ENCODE peak calls at places on chromosomes 4 and X, in six cellular contexts. Y is thyroid gland, S is vagina, G is brain microvascular endothelial cell, H is thoracic aorta, K is astrocyte of the cerebellum. E is an unnamed sample.

GRCh38 chrX:50108264-50108663 is 92.5 kb downstream of the AKAP4 start:
- DNase-seq in Y (no peak), S (no peak), G (no peak), H (no peak), K (no peak), E (no peak)

GRCh38 chr4:66252291-66252690 is 582.0 kb upstream of the EPHA5 start:
- DNase-seq in Y (no peak), S (no peak), G (peak; percentile 3), H (no peak), K (no peak), E (no peak)

GRCh38 chrX:70129811-70130210 is 3.4 kb upstream of the IGBP1 start:
- DNase-seq in Y (no peak), S (no peak), G (no peak), H (no peak), K (no peak), E (no peak)

GRCh38 chrX:71378752-71379151 is 12.6 kb downstream of the TAF1 start:
- DNase-seq in Y (no peak), S (no peak), G (no peak), H (no peak), K (no peak), E (no peak)

GRCh38 chrX:39745782-39746181 is 352.0 kb downstream of the BCOR start:
- DNase-seq in Y (no peak), S (no peak), G (no peak), H (no peak), K (no peak), E (no peak)

GRCh38 chrX:41010188-41010846 is 74.9 kb upstream of the USP9X start:
- DNase-seq in Y (peak; percentile 65), S (no peak), G (peak; percentile 80), H (peak; percentile 50), K (peak; percentile 66), E (peak; percentile 68)

GRCh38 chr4:73019462-73020047 is 50.0 kb downstream of the COX18 start:
- DNase-seq in Y (peak; percentile 8), S (no peak), G (peak; percentile 49), H (no peak), K (peak; percentile 45), E (peak; percentile 7)

GRCh38 chrX:102651242-102651967 is at the start of gene GPRASP1:
- DNase-seq in Y (peak; percentile 74), S (no peak), G (peak; percentile 2), H (no peak), K (no peak), E (no peak)

GRCh38 chr4:100816646-100817045 is 298.8 kb upstream of the EMCN start:
- DNase-seq in Y (no peak), S (no peak), G (no peak), H (no peak), K (no peak), E (no peak)

GRCh38 chr4:16704488-16704887 is 194.0 kb downstream of the LDB2 start:
- DNase-seq in Y (no peak), S (no peak), G (no peak), H (no peak), K (no peak), E (no peak)

GRCh38 chrX:69504626-69505612 is 793 bp downstream of the NALF2 start:
- DNase-seq in Y (no peak), S (no peak), G (no peak), H (no peak), K (no peak), E (no peak)

GRCh38 chr4:19857405-19857804 is 394.3 kb upstream of the SLIT2 start:
- DNase-seq in Y (no peak), S (no peak), G (peak; percentile 25), H (no peak), K (no peak), E (no peak)

GRCh38 chr4:140296335-140296753 is 77.1 kb upstream of the SCOC start:
- DNase-seq in Y (peak; percentile 30), S (no peak), G (peak; percentile 69), H (peak; percentile 30), K (peak; percentile 78), E (peak; percentile 82)

GRCh38 chr4:129641179-129641578 is 545.2 kb downstream of the C4orf33 start:
- DNase-seq in Y (peak; percentile 48), S (no peak), G (peak; percentile 68), H (no peak), K (peak; percentile 53), E (no peak)

GRCh38 chr4:187128971-187129370 is 405.3 kb upstream of the FAT1 start:
- DNase-seq in Y (no peak), S (no peak), G (peak; percentile 70), H (no peak), K (no peak), E (peak; percentile 18)

GRCh38 chrX:37879692-37880091 is 32.3 kb upstream of the DYNLT3 start:
- DNase-seq in Y (no peak), S (no peak), G (no peak), H (no peak), K (no peak), E (no peak)

GRCh38 chr4:83490876-83491450 is 6.1 kb upstream of the ABRAXAS1 start:
- DNase-seq in Y (no peak), S (no peak), G (peak; percentile 2), H (no peak), K (no peak), E (no peak)

GRCh38 chrX:109873983-109874382 is 128.9 kb upstream of the TMEM164 start:
- DNase-seq in Y (no peak), S (no peak), G (no peak), H (no peak), K (no peak), E (no peak)

GRCh38 chrX:77451041-77451440 is 3.9 kb downstream of the FGF16 start:
- DNase-seq in Y (no peak), S (no peak), G (peak; percentile 43), H (no peak), K (no peak), E (no peak)

GRCh38 chr4:25095756-25096552 is 64.3 kb downstream of the SEPSECS start:
- DNase-seq in Y (no peak), S (no peak), G (no peak), H (no peak), K (no peak), E (no peak)

GRCh38 chr4:114273246-114273645 is 293.8 kb upstream of the ARSJ start:
- DNase-seq in Y (no peak), S (no peak), G (no peak), H (no peak), K (no peak), E (no peak)

GRCh38 chrX:154354516-154354915 is 19.9 kb downstream of the FLNA start:
- DNase-seq in Y (no peak), S (no peak), G (no peak), H (no peak), K (no peak), E (no peak)

GRCh38 chr4:87046111-87046510 is 111.3 kb downstream of the AFF1 start:
- DNase-seq in Y (no peak), S (no peak), G (no peak), H (no peak), K (no peak), E (peak; percentile 32)

GRCh38 chrX:150680974-150681373 is 12.2 kb upstream of the MTMR1 start:
- DNase-seq in Y (peak; percentile 31), S (no peak), G (no peak), H (no peak), K (peak; percentile 9), E (no peak)

GRCh38 chrX:42143866-42144592 is 220.7 kb upstream of the CASK start:
- DNase-seq in Y (no peak), S (no peak), G (no peak), H (no peak), K (no peak), E (no peak)

GRCh38 chrX:3576886-3577516 is 136.4 kb downstream of the PRKX start:
- DNase-seq in Y (no peak), S (no peak), G (no peak), H (no peak), K (no peak), E (peak; percentile 78)

GRCh38 chr4:140858897-140859296 is 102.7 kb upstream of the TBC1D9 start:
- DNase-seq in Y (peak; percentile 67), S (no peak), G (peak; percentile 56), H (no peak), K (peak; percentile 53), E (no peak)

GRCh38 chr4:153222162-153222789 is 18.0 kb downstream of the TRIM2 start:
- DNase-seq in Y (peak; percentile 59), S (no peak), G (peak; percentile 75), H (peak; percentile 19), K (no peak), E (no peak)
- H3K4me3 ChIP-seq in Y (peak overlapping the region; percentile 69), S (peak overlapping the region; percentile 65), G (peak overlapping the region; percentile 70), H (peak overlapping the region; percentile 84), K (peak overlapping the region; percentile 56), E (peak overlapping the region; percentile 81)

DNA sequence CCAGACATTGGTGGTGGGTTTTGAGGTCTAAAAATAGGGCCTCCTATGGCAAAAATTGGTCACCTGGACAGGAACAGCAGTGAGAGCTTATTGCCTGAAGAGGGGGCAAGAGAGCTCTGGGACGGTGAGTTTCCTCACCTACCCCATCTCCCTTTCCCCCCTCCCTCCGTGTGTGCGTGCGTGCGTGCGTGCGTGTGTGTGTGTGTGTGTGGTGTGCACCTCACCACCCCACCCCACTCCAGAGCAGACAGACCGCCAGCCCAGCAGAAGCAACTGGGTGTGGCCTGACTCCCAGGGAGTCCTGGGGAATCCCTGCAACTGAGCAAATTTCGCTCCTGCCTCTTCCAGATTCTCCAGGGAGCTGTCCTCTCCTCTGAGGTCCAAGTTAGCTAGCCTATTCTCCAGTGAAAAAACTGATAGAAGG is 44.7 kb downstream of the PRPS1 start:
- DNase-seq in Y (peak; percentile 75), S (no peak), G (peak; percentile 80), H (no peak), K (no peak), E (peak; percentile 27)
- TF ChIP-seq CTCF in Y (peak; percentile 70), S (no peak), G (peak; percentile 81), H (peak; percentile 43), K (peak; percentile 67), E (peak; percentile 75)

GRCh38 chrX:129161108-129161507 is 362.2 kb downstream of the SMARCA1 start:
- DNase-seq in Y (no peak), S (no peak), G (no peak), H (no peak), K (no peak), E (no peak)

DNA sequence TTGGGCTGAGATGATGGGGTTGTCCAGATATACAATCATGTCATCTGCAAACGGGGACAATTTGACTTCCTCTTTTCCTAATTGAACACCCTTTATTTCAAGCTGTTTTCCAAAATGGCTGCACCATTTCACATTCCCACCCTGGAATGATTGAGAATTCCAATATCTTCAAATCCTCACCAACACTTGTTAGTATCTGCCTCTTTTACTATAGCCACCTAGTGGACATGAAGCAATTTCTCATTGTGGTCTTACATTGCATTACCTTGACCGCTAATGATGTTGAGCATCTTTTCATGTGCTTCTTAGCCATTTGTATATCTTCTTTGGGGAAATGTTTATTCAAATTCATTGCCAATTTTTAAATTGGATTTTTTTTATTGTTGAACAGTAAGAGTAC is 364.8 kb downstream of the SMARCA1 start:
- DNase-seq in Y (no peak), S (no peak), G (no peak), H (no peak), K (no peak), E (no peak)
- H3K4me3 ChIP-seq in Y (no peak overlapping the region), S (no peak overlapping the region), G (no peak overlapping the region), H (no peak overlapping the region), K (no peak overlapping the region), E (no peak overlapping the region)

DNA sequence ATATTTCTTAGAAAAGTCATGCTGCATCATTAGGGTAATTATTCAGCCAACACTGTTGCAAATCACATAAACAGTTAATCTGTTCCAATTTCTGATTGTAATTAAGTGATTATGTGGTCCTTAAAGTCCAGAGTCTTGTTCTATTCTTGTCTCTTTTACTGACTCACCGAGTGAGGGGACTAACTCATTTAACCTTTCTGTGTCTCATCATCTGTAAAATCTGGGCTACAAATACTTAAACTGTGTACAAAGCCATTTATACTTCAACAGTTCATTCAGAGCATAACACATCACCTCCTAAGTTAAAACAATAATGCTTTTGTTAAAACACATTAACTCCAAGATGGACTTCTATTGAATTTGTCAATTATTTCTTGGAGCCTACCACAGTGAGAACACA is 65.4 kb upstream of the KLHL13 start:
- DNase-seq in Y (no peak), S (no peak), G (no peak), H (no peak), K (no peak), E (no peak)
- TF ChIP-seq CTCF in Y (no peak), S (no peak), G (no peak), H (no peak), K (no peak), E (no peak)

E was measured in AG09309.